ENCODE peak calls at places on chromosome 17, in five cellular contexts. J, S, B, M and G are unnamed samples.

GRCh38 chr17:60526726-60527125 is 684 bp upstream of the APPBP2 start:
- DNase-seq in J (no peak), S (peak), B (no peak), M (no peak), G (no peak)

GRCh38 chr17:74742153-74742515 is 5.1 kb downstream of the RAB37 start:
- DNase-seq in J (no peak), S (no peak), B (peak), M (no peak), G (no peak)

GRCh38 chr17:81039854-81040758 is 5.2 kb downstream of the BAIAP2 start:
- DNase-seq in J (no peak), S (peak), B (no peak), M (no peak), G (no peak)

GRCh38 chr17:74361613-74362391 is at the start of gene BTBD17:
- DNase-seq in J (peak), S (peak), B (no peak), M (peak), G (peak)

GRCh38 chr17:67239597-67239996 is 5.4 kb downstream of the HELZ start:
- DNase-seq in J (no peak), S (peak), B (no peak), M (no peak), G (no peak)

GRCh38 chr17:49267912-49268311 is 37.3 kb upstream of the PHOSPHO1 start:
- DNase-seq in J (no peak), S (no peak), B (no peak), M (no peak), G (no peak)

GRCh38 chr17:64491034-64491860 is 5.6 kb downstream of the POLG2 start:
- DNase-seq in J (no peak), S (peak), B (no peak), M (peak), G (no peak)

GRCh38 chr17:66707051-66707450 is 127.9 kb upstream of the CACNG5 start:
- DNase-seq in J (no peak), S (no peak), B (no peak), M (no peak), G (no peak)

GRCh38 chr17:21542070-21542469 is 150.3 kb upstream of the KCNJ18 start:
- DNase-seq in J (no peak), S (peak), B (no peak), M (no peak), G (no peak)

GRCh38 chr17:31579265-31579664 is 187.8 kb downstream of the RAB11FIP4 start:
- DNase-seq in J (no peak), S (peak), B (no peak), M (no peak), G (no peak)

GRCh38 chr17:35448214-35448898 is at the start of gene SLFN13:
- DNase-seq in J (peak), S (peak), B (peak), M (peak), G (peak)